ENCODE peak calls at places on chromosomes 16 and 17, in four cellular contexts. C is globus pallidus, T is thyroid gland, O is NCI-H345. W is an unnamed sample.

GRCh38 chr17:80791758-80792284 is 199.8 kb upstream of the CHMP6 start:
- DNase-seq in T (peak; percentile 32), O (no peak), C (peak; percentile 60), W (peak; percentile 82)

GRCh38 chr17:28474035-28474640 is 694 bp downstream of the SLC13A2 start:
- DNase-seq in O (no peak), T (no peak), C (no peak), W (no peak)

GRCh38 chr16:11494433-11494832 is 92.3 kb downstream of the LITAF start:
- DNase-seq in C (no peak), T (no peak), O (no peak), W (no peak)

GRCh38 chr16:3127745-3128144 is 7.1 kb upstream of the ZNF213 start:
- DNase-seq in T (no peak), O (peak; percentile 83), C (no peak), W (peak; percentile 46)

GRCh38 chr16:680967-681745 is 946 bp downstream of the STUB1 start:
- DNase-seq in T (peak; percentile 41), O (no peak), C (no peak), W (peak; percentile 55)

GRCh38 chr17:19284005-19284959 is 47.1 kb downstream of the EPN2 start:
- DNase-seq in C (no peak), T (peak; percentile 34), O (no peak), W (no peak)

GRCh38 chr17:74012465-74012864 is 191.0 kb upstream of the RPL38 start:
- DNase-seq in T (no peak), C (no peak), O (peak; percentile 83), W (no peak)

GRCh38 chr17:63029520-63029919 is 63.5 kb downstream of the TANC2 start:
- DNase-seq in O (no peak), T (no peak), C (no peak), W (peak; percentile 34)

GRCh38 chr16:65284583-65284982 is 162.7 kb upstream of the CDH11 start:
- DNase-seq in O (no peak), C (no peak), T (no peak), W (no peak)

GRCh38 chr16:1048442-1049112 is 24.0 kb upstream of the SSTR5 start:
- DNase-seq in O (peak; percentile 61), C (peak; percentile 92), T (no peak), W (no peak)

GRCh38 chr17:75105269-75106080 is 4.3 kb upstream of the ARMC7 start:
- DNase-seq in O (peak; percentile 72), C (no peak), T (peak; percentile 68), W (no peak)

GRCh38 chr16:86447228-86447627 is 63.1 kb upstream of the FOXF1 start:
- DNase-seq in O (no peak), T (no peak), C (no peak), W (no peak)

GRCh38 chr17:76546556-76547182 is 6.8 kb downstream of the PRCD start:
- DNase-seq in O (no peak), T (no peak), C (no peak), W (peak; percentile 94)

GRCh38 chr17:227581-228222 is 46.3 kb upstream of the DOC2B start:
- DNase-seq in O (no peak), T (no peak), C (no peak), W (no peak)

GRCh38 chr16:56332464-56333079 is 92.8 kb downstream of the AMFR start:
- DNase-seq in T (peak; percentile 56), O (no peak), C (peak; percentile 83), W (peak; percentile 54)

GRCh38 chr17:67435122-67435521 is 58.0 kb downstream of the PITPNC1 start:
- DNase-seq in C (no peak), O (no peak), T (no peak), W (no peak)

GRCh38 chr16:21001262-21001661 is 100.7 kb downstream of the LYRM1 start:
- DNase-seq in C (peak; percentile 2), T (peak; percentile 36), O (no peak), W (no peak)

GRCh38 chr16:35908942-35909341 is 2449.5 kb downstream of the TP53TG3F start:
- DNase-seq in T (no peak), O (no peak), C (no peak), W (no peak)

GRCh38 chr16:81261049-81261648 is 22.7 kb downstream of the BCO1 start:
- DNase-seq in T (no peak), O (no peak), C (no peak), W (no peak)

GRCh38 chr16:81939164-81940067 is 71.9 kb downstream of the SDR42E1 start:
- DNase-seq in C (no peak), O (peak; percentile 69), T (no peak), W (no peak)

GRCh38 chr16:1456951-1457350 is 12.6 kb upstream of the CCDC154 start:
- DNase-seq in C (no peak), O (no peak), T (no peak), W (no peak)

GRCh38 chr16:4769306-4769638 is 2.3 kb upstream of the ZNF500 start:
- DNase-seq in O (no peak), C (no peak), T (no peak), W (no peak)

GRCh38 chr17:82699551-82699950 is 1.1 kb upstream of the RAB40B start:
- DNase-seq in O (no peak), C (no peak), T (no peak), W (no peak)

GRCh38 chr17:21125862-21126261 is 902 bp upstream of the DHRS7B start:
- DNase-seq in C (no peak), T (no peak), O (no peak), W (no peak)

GRCh38 chr17:73998246-73999220 is 204.9 kb upstream of the RPL38 start:
- DNase-seq in C (no peak), O (peak; percentile 68), T (peak; percentile 61), W (peak; percentile 22)

GRCh38 chr17:60464343-60464742 is 42.1 kb downstream of the CHCT1 start:
- DNase-seq in O (no peak), C (no peak), T (no peak), W (no peak)

GRCh38 chr17:67246648-67247415 is 1.8 kb upstream of the HELZ start:
- DNase-seq in T (peak; percentile 87), O (no peak), C (no peak), W (peak; percentile 97)

GRCh38 chr16:46833465-46833810 is 2.5 kb upstream of the C16orf87 start:
- DNase-seq in O (no peak), T (no peak), C (no peak), W (no peak)

GRCh38 chr16:81706327-81707295 is 72.5 kb upstream of the PLCG2 start:
- DNase-seq in T (no peak), C (no peak), O (no peak), W (no peak)

W was measured in mammary epithelial cell.